ENCODE peak calls at places on chromosomes 11 and 22, in six cellular contexts. One of them, this sample, is unnamed.

GRCh38 chr11:9982796-9983579 is 311.0 kb downstream of the SBF2 start:
- DNase-seq in heart right ventricle: no peak
- DNase-seq in prostate gland: no peak
- DNase-seq in CD4-positive, alpha-beta T cell: no peak
- DNase-seq in kidney: no peak
- DNase-seq in spleen: no peak
- DNase-seq in this sample: no peak

GRCh38 chr11:86490582-86490981 is 115.9 kb downstream of the CCDC81 start:
- DNase-seq in spleen: no peak
- DNase-seq in CD4-positive, alpha-beta T cell: no peak
- DNase-seq in kidney: no peak
- DNase-seq in prostate gland: no peak
- DNase-seq in heart right ventricle: no peak
- DNase-seq in this sample: no peak

GRCh38 chr11:14361951-14362350 is 3.0 kb upstream of the RRAS2 start:
- DNase-seq in prostate gland: no peak
- DNase-seq in CD4-positive, alpha-beta T cell: no peak
- DNase-seq in spleen: no peak
- DNase-seq in heart right ventricle: no peak
- DNase-seq in kidney: no peak
- DNase-seq in this sample: no peak

GRCh38 chr11:12235945-12236743 is 125.8 kb downstream of the MICAL2 start:
- DNase-seq in CD4-positive, alpha-beta T cell: no peak
- DNase-seq in kidney: no peak
- DNase-seq in prostate gland: peak; percentile 25
- DNase-seq in spleen: no peak
- DNase-seq in heart right ventricle: no peak
- DNase-seq in this sample: no peak

GRCh38 chr11:118910309-118911112 is 15.2 kb downstream of the BCL9L start:
- DNase-seq in kidney: peak; percentile 95
- DNase-seq in heart right ventricle: peak; percentile 82
- DNase-seq in CD4-positive, alpha-beta T cell: peak; percentile 63
- DNase-seq in prostate gland: peak; percentile 82
- DNase-seq in spleen: peak; percentile 84
- DNase-seq in this sample: no peak

GRCh38 chr11:27174026-27174425 is 133.4 kb downstream of the BBOX1 start:
- DNase-seq in spleen: no peak
- DNase-seq in CD4-positive, alpha-beta T cell: no peak
- DNase-seq in heart right ventricle: no peak
- DNase-seq in kidney: no peak
- DNase-seq in prostate gland: peak; percentile 90
- DNase-seq in this sample: no peak

GRCh38 chr11:10969387-10969786 is 111.5 kb upstream of the ZBED5 start:
- DNase-seq in CD4-positive, alpha-beta T cell: no peak
- DNase-seq in kidney: no peak
- DNase-seq in spleen: no peak
- DNase-seq in prostate gland: no peak
- DNase-seq in heart right ventricle: no peak
- DNase-seq in this sample: no peak

GRCh38 chr22:22558972-22559603 is at the start of gene PRAME:
- DNase-seq in heart right ventricle: peak; percentile 39
- DNase-seq in prostate gland: no peak
- DNase-seq in CD4-positive, alpha-beta T cell: peak; percentile 67
- DNase-seq in spleen: peak; percentile 88
- DNase-seq in kidney: no peak
- DNase-seq in this sample: peak; percentile 63

GRCh38 chr11:118916842-118917388 is 8.8 kb downstream of the BCL9L start:
- DNase-seq in CD4-positive, alpha-beta T cell: no peak
- DNase-seq in prostate gland: peak; percentile 75
- DNase-seq in kidney: peak; percentile 87
- DNase-seq in heart right ventricle: peak; percentile 70
- DNase-seq in spleen: no peak
- DNase-seq in this sample: no peak

GRCh38 chr22:18068381-18068988 is 9.3 kb upstream of the PEX26 start:
- DNase-seq in prostate gland: no peak
- DNase-seq in heart right ventricle: no peak
- DNase-seq in spleen: no peak
- DNase-seq in CD4-positive, alpha-beta T cell: no peak
- DNase-seq in kidney: no peak
- DNase-seq in this sample: no peak

GRCh38 chr11:128796275-128796674 is 70.8 kb downstream of the KCNJ1 start:
- DNase-seq in spleen: no peak
- DNase-seq in prostate gland: no peak
- DNase-seq in kidney: no peak
- DNase-seq in CD4-positive, alpha-beta T cell: no peak
- DNase-seq in heart right ventricle: no peak
- DNase-seq in this sample: no peak

GRCh38 chr11:134040386-134041297 is 28.2 kb upstream of the JAM3 start:
- DNase-seq in prostate gland: no peak
- DNase-seq in spleen: peak; percentile 51
- DNase-seq in CD4-positive, alpha-beta T cell: no peak
- DNase-seq in kidney: peak; percentile 46
- DNase-seq in heart right ventricle: no peak
- DNase-seq in this sample: no peak

GRCh38 chr11:94131363-94132115 is 2.9 kb downstream of the PANX1 start:
- DNase-seq in spleen: no peak
- DNase-seq in CD4-positive, alpha-beta T cell: no peak
- DNase-seq in prostate gland: no peak
- DNase-seq in heart right ventricle: no peak
- DNase-seq in kidney: no peak
- DNase-seq in this sample: no peak

GRCh38 chr11:134340354-134340964 is 8.7 kb downstream of the GLB1L2 start:
- DNase-seq in spleen: no peak
- DNase-seq in kidney: peak; percentile 73
- DNase-seq in heart right ventricle: no peak
- DNase-seq in prostate gland: peak; percentile 4
- DNase-seq in CD4-positive, alpha-beta T cell: no peak
- DNase-seq in this sample: no peak

GRCh38 chr11:8082391-8083087 is 1.5 kb downstream of the TUB start:
- DNase-seq in CD4-positive, alpha-beta T cell: no peak
- DNase-seq in prostate gland: no peak
- DNase-seq in kidney: no peak
- DNase-seq in spleen: peak; percentile 62
- DNase-seq in heart right ventricle: no peak
- DNase-seq in this sample: no peak

GRCh38 chr11:42465613-42466012 is 846.2 kb upstream of the API5 start:
- DNase-seq in heart right ventricle: no peak
- DNase-seq in prostate gland: no peak
- DNase-seq in spleen: no peak
- DNase-seq in kidney: no peak
- DNase-seq in CD4-positive, alpha-beta T cell: no peak
- DNase-seq in this sample: no peak

GRCh38 chr22:30280495-30280894 is 8.8 kb downstream of the CASTOR1 start:
- DNase-seq in kidney: no peak
- DNase-seq in CD4-positive, alpha-beta T cell: no peak
- DNase-seq in heart right ventricle: no peak
- DNase-seq in prostate gland: no peak
- DNase-seq in spleen: no peak
- DNase-seq in this sample: no peak

GRCh38 chr11:47185305-47186075 is 744 bp downstream of the PACSIN3 start:
- DNase-seq in kidney: peak; percentile 84
- DNase-seq in spleen: no peak
- DNase-seq in CD4-positive, alpha-beta T cell: no peak
- DNase-seq in prostate gland: peak; percentile 69
- DNase-seq in heart right ventricle: peak; percentile 75
- DNase-seq in this sample: no peak

GRCh38 chr22:42813501-42813900 is 43.6 kb downstream of the ARFGAP3 start:
- DNase-seq in CD4-positive, alpha-beta T cell: no peak
- DNase-seq in spleen: no peak
- DNase-seq in heart right ventricle: no peak
- DNase-seq in prostate gland: no peak
- DNase-seq in kidney: no peak
- DNase-seq in this sample: no peak

GRCh38 chr22:25741692-25742626 is at the start of gene MYO18B:
- DNase-seq in prostate gland: no peak
- DNase-seq in spleen: no peak
- DNase-seq in CD4-positive, alpha-beta T cell: no peak
- DNase-seq in heart right ventricle: peak; percentile 70
- DNase-seq in kidney: no peak
- DNase-seq in this sample: no peak

GRCh38 chr22:26674211-26675190 is 17.1 kb downstream of the MIAT start:
- DNase-seq in CD4-positive, alpha-beta T cell: no peak
- DNase-seq in spleen: peak; percentile 84
- DNase-seq in kidney: no peak
- DNase-seq in heart right ventricle: no peak
- DNase-seq in prostate gland: no peak
- DNase-seq in this sample: no peak

GRCh38 chr22:37194750-37195149 is 6.7 kb upstream of the C1QTNF6 start:
- DNase-seq in heart right ventricle: no peak
- DNase-seq in spleen: no peak
- DNase-seq in CD4-positive, alpha-beta T cell: no peak
- DNase-seq in prostate gland: no peak
- DNase-seq in kidney: no peak
- DNase-seq in this sample: no peak

GRCh38 chr11:2944953-2945756 is 15.9 kb upstream of the PHLDA2 start:
- DNase-seq in prostate gland: peak; percentile 90
- DNase-seq in CD4-positive, alpha-beta T cell: no peak
- DNase-seq in kidney: peak; percentile 97
- DNase-seq in spleen: peak; percentile 92
- DNase-seq in heart right ventricle: peak; percentile 87
- DNase-seq in this sample: no peak

GRCh38 chr22:36237462-36238347 is 1.6 kb downstream of the APOL2 start:
- DNase-seq in spleen: no peak
- DNase-seq in heart right ventricle: no peak
- DNase-seq in kidney: no peak
- DNase-seq in prostate gland: no peak
- DNase-seq in CD4-positive, alpha-beta T cell: no peak
- DNase-seq in this sample: no peak

GRCh38 chr11:10556590-10556989 is 11.9 kb downstream of the LYVE1 start:
- DNase-seq in heart right ventricle: no peak
- DNase-seq in prostate gland: no peak
- DNase-seq in CD4-positive, alpha-beta T cell: no peak
- DNase-seq in spleen: no peak
- DNase-seq in kidney: no peak
- DNase-seq in this sample: no peak

GRCh38 chr11:32939046-32939445 is 46.4 kb downstream of the QSER1 start:
- DNase-seq in heart right ventricle: no peak
- DNase-seq in CD4-positive, alpha-beta T cell: no peak
- DNase-seq in spleen: no peak
- DNase-seq in kidney: no peak
- DNase-seq in prostate gland: no peak
- DNase-seq in this sample: no peak

GRCh38 chr11:18706330-18707243 is 8.0 kb downstream of the TMEM86A start:
- DNase-seq in heart right ventricle: peak; percentile 49
- DNase-seq in prostate gland: peak; percentile 40
- DNase-seq in CD4-positive, alpha-beta T cell: peak; percentile 59
- DNase-seq in kidney: peak; percentile 87
- DNase-seq in spleen: peak; percentile 90
- DNase-seq in this sample: peak; percentile 33

GRCh38 chr11:70811915-70812314 is 413.6 kb downstream of the CTTN start:
- DNase-seq in spleen: no peak
- DNase-seq in prostate gland: no peak
- DNase-seq in CD4-positive, alpha-beta T cell: no peak
- DNase-seq in kidney: no peak
- DNase-seq in heart right ventricle: no peak
- DNase-seq in this sample: no peak

GRCh38 chr11:70810131-70810530 is 411.8 kb downstream of the CTTN start:
- DNase-seq in CD4-positive, alpha-beta T cell: no peak
- DNase-seq in spleen: no peak
- DNase-seq in kidney: no peak
- DNase-seq in heart right ventricle: no peak
- DNase-seq in prostate gland: no peak
- DNase-seq in this sample: no peak

GRCh38 chr11:70811483-70811882 is 413.2 kb downstream of the CTTN start:
- DNase-seq in CD4-positive, alpha-beta T cell: no peak
- DNase-seq in spleen: no peak
- DNase-seq in heart right ventricle: no peak
- DNase-seq in prostate gland: no peak
- DNase-seq in kidney: no peak
- DNase-seq in this sample: no peak

GRCh38 chr11:70813651-70814050 is 415.3 kb downstream of the CTTN start:
- DNase-seq in spleen: no peak
- DNase-seq in CD4-positive, alpha-beta T cell: no peak
- DNase-seq in prostate gland: no peak
- DNase-seq in heart right ventricle: no peak
- DNase-seq in kidney: no peak
- DNase-seq in this sample: no peak

GRCh38 chr11:70812472-70812871 is 414.1 kb downstream of the CTTN start:
- DNase-seq in prostate gland: no peak
- DNase-seq in kidney: no peak
- DNase-seq in CD4-positive, alpha-beta T cell: no peak
- DNase-seq in spleen: no peak
- DNase-seq in heart right ventricle: no peak
- DNase-seq in this sample: no peak
- H3K9me3 ChIP-seq in prostate gland: no peaks in the 10 kb centered on the region
- H3K9me3 ChIP-seq in kidney: no peaks in the 10 kb centered on the region
- H3K9me3 ChIP-seq in CD4-positive, alpha-beta T cell: no peaks in the 10 kb centered on the region
- H3K9me3 ChIP-seq in spleen: no peaks in the 10 kb centered on the region
- H3K9me3 ChIP-seq in heart right ventricle: no peaks in the 10 kb centered on the region
- H3K9me3 ChIP-seq in this sample: no peaks in the 10 kb centered on the region

DNA sequence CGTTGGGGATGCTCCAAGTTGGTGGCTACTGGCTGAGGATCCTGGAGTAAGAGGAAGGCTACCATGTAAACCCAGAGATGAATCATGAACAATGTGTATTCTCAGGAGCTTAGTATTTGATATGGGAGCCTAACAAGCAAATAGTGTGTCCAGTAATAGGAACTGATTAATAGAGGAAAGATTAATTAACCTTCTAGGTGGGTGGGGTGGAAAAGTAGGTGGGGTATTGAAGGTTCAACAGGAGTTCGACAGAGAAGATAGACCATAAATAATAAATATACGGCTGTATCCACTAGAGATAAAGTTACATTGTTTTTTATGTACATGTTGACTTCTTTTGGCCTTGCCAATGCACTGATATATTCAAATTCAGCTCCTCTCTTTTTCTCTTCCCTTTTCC is 43.1 kb downstream of the BMAL1 start:
- DNase-seq in spleen: no peak
- DNase-seq in CD4-positive, alpha-beta T cell: no peak
- DNase-seq in prostate gland: no peak
- DNase-seq in heart right ventricle: no peak
- DNase-seq in kidney: no peak
- DNase-seq in this sample: no peak
- H3K9me3 ChIP-seq in spleen: no peaks in the 10 kb centered on the region
- H3K9me3 ChIP-seq in CD4-positive, alpha-beta T cell: no peaks in the 10 kb centered on the region
- H3K9me3 ChIP-seq in prostate gland: no peaks in the 10 kb centered on the region
- H3K9me3 ChIP-seq in heart right ventricle: no peaks in the 10 kb centered on the region
- H3K9me3 ChIP-seq in kidney: no peaks in the 10 kb centered on the region
- H3K9me3 ChIP-seq in this sample: no peaks in the 10 kb centered on the region

DNA sequence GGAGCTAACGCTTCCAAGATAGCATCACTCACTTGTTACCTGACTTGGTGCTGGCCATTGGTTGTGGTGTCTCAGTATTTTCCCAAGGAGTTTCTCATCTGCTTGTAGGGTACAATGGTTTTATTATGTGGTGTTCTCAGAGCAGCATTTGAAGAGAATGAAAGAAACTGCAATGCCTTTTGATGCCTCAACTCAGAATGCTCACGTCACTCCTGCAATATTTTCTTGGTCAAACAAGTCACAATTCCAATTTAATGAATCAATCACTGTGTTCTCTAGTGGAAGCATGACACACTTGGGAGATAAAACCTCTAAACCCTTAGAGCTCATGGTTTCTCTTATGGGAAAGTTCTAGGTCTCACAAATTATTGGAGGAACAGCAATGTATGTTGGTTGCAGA is 2.0 kb upstream of the OR5D14 start:
- DNase-seq in spleen: no peak
- DNase-seq in kidney: no peak
- DNase-seq in CD4-positive, alpha-beta T cell: no peak
- DNase-seq in heart right ventricle: no peak
- DNase-seq in prostate gland: no peak
- DNase-seq in this sample: no peak
- H3K9me3 ChIP-seq in spleen: no peaks in the 10 kb centered on the region
- H3K9me3 ChIP-seq in kidney: no peaks in the 10 kb centered on the region
- H3K9me3 ChIP-seq in CD4-positive, alpha-beta T cell: peaks cover 7% of the 10 kb centered on the region
- H3K9me3 ChIP-seq in heart right ventricle: no peaks in the 10 kb centered on the region
- H3K9me3 ChIP-seq in prostate gland: no peaks in the 10 kb centered on the region
- H3K9me3 ChIP-seq in this sample: no peaks in the 10 kb centered on the region

GRCh38 chr22:40420341-40421081 is 50.1 kb downstream of the SGSM3 start:
- DNase-seq in CD4-positive, alpha-beta T cell: no peak
- DNase-seq in kidney: no peak
- DNase-seq in prostate gland: no peak
- DNase-seq in heart right ventricle: no peak
- DNase-seq in spleen: peak; percentile 66
- DNase-seq in this sample: no peak
- H3K9me3 ChIP-seq in CD4-positive, alpha-beta T cell: no peaks in the 10 kb centered on the region
- H3K9me3 ChIP-seq in kidney: no peaks in the 10 kb centered on the region
- H3K9me3 ChIP-seq in prostate gland: no peaks in the 10 kb centered on the region
- H3K9me3 ChIP-seq in heart right ventricle: no peaks in the 10 kb centered on the region
- H3K9me3 ChIP-seq in spleen: no peaks in the 10 kb centered on the region
- H3K9me3 ChIP-seq in this sample: no peaks in the 10 kb centered on the region

This sample was measured in T-helper 17 cell.